ENCODE peak calls at places on chromosomes 11 and 22, in seven cellular contexts. One of them, this sample, is unnamed. For H3K9me3, the result is how much of the 10 kb centered on the place peaks cover.

GRCh38 chr11:102117472-102118113 is 7.3 kb downstream of the YAP1 start:
- DNase-seq in ovary: no peak
- DNase-seq in A549: no peak
- DNase-seq in testis: no peak
- DNase-seq in stomach: no peak
- DNase-seq in cardiac muscle cell: no peak
- DNase-seq in pancreas: no peak
- DNase-seq in this sample: no peak

GRCh38 chr11:59429924-59430516 is 3.8 kb upstream of the OR5A2 start:
- DNase-seq in ovary: no peak
- DNase-seq in A549: peak
- DNase-seq in testis: peak
- DNase-seq in stomach: no peak
- DNase-seq in cardiac muscle cell: peak
- DNase-seq in pancreas: peak
- DNase-seq in this sample: peak

GRCh38 chr11:8863838-8864237 is 47.2 kb upstream of the AKIP1 start:
- DNase-seq in ovary: no peak
- DNase-seq in A549: no peak
- DNase-seq in testis: no peak
- DNase-seq in stomach: no peak
- DNase-seq in cardiac muscle cell: no peak
- DNase-seq in pancreas: no peak
- DNase-seq in this sample: no peak

GRCh38 chr11:113475160-113475761 is at the start of gene DRD2:
- DNase-seq in ovary: no peak
- DNase-seq in A549: no peak
- DNase-seq in testis: no peak
- DNase-seq in stomach: no peak
- DNase-seq in cardiac muscle cell: peak
- DNase-seq in pancreas: no peak
- DNase-seq in this sample: peak

GRCh38 chr11:112321521-112322172 is 61.0 kb upstream of the PLET1 start:
- DNase-seq in ovary: peak
- DNase-seq in A549: peak
- DNase-seq in testis: no peak
- DNase-seq in stomach: peak
- DNase-seq in cardiac muscle cell: no peak
- DNase-seq in pancreas: peak
- DNase-seq in this sample: peak

GRCh38 chr11:19673924-19674390 is 38.7 kb upstream of the NAV2 start:
- DNase-seq in ovary: peak
- DNase-seq in A549: no peak
- DNase-seq in testis: peak
- DNase-seq in stomach: no peak
- DNase-seq in cardiac muscle cell: peak
- DNase-seq in pancreas: no peak
- DNase-seq in this sample: peak

GRCh38 chr22:45554040-45554406 is 51.3 kb downstream of the FBLN1 start:
- DNase-seq in ovary: peak
- DNase-seq in A549: no peak
- DNase-seq in testis: peak
- DNase-seq in stomach: no peak
- DNase-seq in cardiac muscle cell: no peak
- DNase-seq in pancreas: no peak
- DNase-seq in this sample: no peak

GRCh38 chr11:85590848-85591483 is 36.2 kb downstream of the DLG2 start:
- DNase-seq in ovary: no peak
- DNase-seq in A549: peak
- DNase-seq in testis: no peak
- DNase-seq in stomach: no peak
- DNase-seq in cardiac muscle cell: peak
- DNase-seq in pancreas: no peak
- DNase-seq in this sample: no peak

GRCh38 chr22:38412435-38413084 is 42.4 kb downstream of the KCNJ4 start:
- DNase-seq in ovary: no peak
- DNase-seq in A549: no peak
- DNase-seq in testis: peak
- DNase-seq in stomach: no peak
- DNase-seq in cardiac muscle cell: no peak
- DNase-seq in pancreas: peak
- DNase-seq in this sample: peak

GRCh38 chr22:22896601-22897000 is 9.0 kb downstream of the IGLL5 start:
- DNase-seq in ovary: no peak
- DNase-seq in A549: no peak
- DNase-seq in testis: no peak
- DNase-seq in stomach: no peak
- DNase-seq in cardiac muscle cell: no peak
- DNase-seq in pancreas: no peak
- DNase-seq in this sample: no peak

GRCh38 chr11:22690891-22691290 is 24.5 kb downstream of the GAS2 start:
- DNase-seq in ovary: no peak
- DNase-seq in A549: no peak
- DNase-seq in testis: no peak
- DNase-seq in stomach: no peak
- DNase-seq in cardiac muscle cell: no peak
- DNase-seq in pancreas: no peak
- DNase-seq in this sample: no peak

GRCh38 chr22:39197578-39197977 is 45.1 kb upstream of the CBX7 start:
- DNase-seq in ovary: peak
- DNase-seq in A549: no peak
- DNase-seq in testis: no peak
- DNase-seq in stomach: no peak
- DNase-seq in cardiac muscle cell: no peak
- DNase-seq in pancreas: no peak
- DNase-seq in this sample: no peak

GRCh38 chr11:110445428-110445827 is 15.7 kb downstream of the FDX1 start:
- DNase-seq in ovary: no peak
- DNase-seq in A549: no peak
- DNase-seq in testis: no peak
- DNase-seq in stomach: no peak
- DNase-seq in cardiac muscle cell: no peak
- DNase-seq in pancreas: no peak
- DNase-seq in this sample: no peak

GRCh38 chr11:22165087-22165486 is 27.8 kb upstream of the ANO5 start:
- DNase-seq in ovary: no peak
- DNase-seq in A549: no peak
- DNase-seq in testis: no peak
- DNase-seq in stomach: no peak
- DNase-seq in cardiac muscle cell: no peak
- DNase-seq in pancreas: no peak
- DNase-seq in this sample: no peak

GRCh38 chr11:61022311-61023085 is 51.0 kb downstream of the CD6 start:
- DNase-seq in ovary: no peak
- DNase-seq in A549: no peak
- DNase-seq in testis: no peak
- DNase-seq in stomach: no peak
- DNase-seq in cardiac muscle cell: no peak
- DNase-seq in pancreas: no peak
- DNase-seq in this sample: no peak

GRCh38 chr11:92962444-92962843 is 7.0 kb upstream of the MTNR1B start:
- DNase-seq in ovary: no peak
- DNase-seq in A549: no peak
- DNase-seq in testis: no peak
- DNase-seq in stomach: no peak
- DNase-seq in cardiac muscle cell: no peak
- DNase-seq in pancreas: no peak
- DNase-seq in this sample: no peak

GRCh38 chr22:23251445-23252093 is 71.3 kb downstream of the BCR start:
- DNase-seq in ovary: no peak
- DNase-seq in A549: peak
- DNase-seq in testis: no peak
- DNase-seq in stomach: peak
- DNase-seq in cardiac muscle cell: no peak
- DNase-seq in pancreas: peak
- DNase-seq in this sample: peak

GRCh38 chr22:21865041-21865440 is 2.4 kb downstream of the MAPK1 start:
- DNase-seq in ovary: peak
- DNase-seq in A549: no peak
- DNase-seq in testis: peak
- DNase-seq in stomach: peak
- DNase-seq in cardiac muscle cell: peak
- DNase-seq in pancreas: no peak
- DNase-seq in this sample: peak

GRCh38 chr11:103927535-103927934 is 108.9 kb upstream of the DDI1 start:
- DNase-seq in ovary: no peak
- DNase-seq in A549: peak
- DNase-seq in testis: no peak
- DNase-seq in stomach: no peak
- DNase-seq in cardiac muscle cell: peak
- DNase-seq in pancreas: no peak
- DNase-seq in this sample: no peak

GRCh38 chr22:31329029-31329428 is 17.1 kb downstream of the PATZ1 start:
- DNase-seq in ovary: no peak
- DNase-seq in A549: no peak
- DNase-seq in testis: no peak
- DNase-seq in stomach: no peak
- DNase-seq in cardiac muscle cell: no peak
- DNase-seq in pancreas: no peak
- DNase-seq in this sample: no peak

GRCh38 chr11:41534861-41535260 is 75.4 kb upstream of the LRRC4C start:
- DNase-seq in ovary: no peak
- DNase-seq in A549: no peak
- DNase-seq in testis: no peak
- DNase-seq in stomach: no peak
- DNase-seq in cardiac muscle cell: no peak
- DNase-seq in pancreas: no peak
- DNase-seq in this sample: no peak

GRCh38 chr11:41533761-41534160 is 74.3 kb upstream of the LRRC4C start:
- DNase-seq in ovary: no peak
- DNase-seq in A549: no peak
- DNase-seq in testis: no peak
- DNase-seq in stomach: no peak
- DNase-seq in cardiac muscle cell: no peak
- DNase-seq in pancreas: peak
- DNase-seq in this sample: no peak

GRCh38 chr11:41536001-41536568 is 76.6 kb upstream of the LRRC4C start:
- DNase-seq in ovary: no peak
- DNase-seq in A549: no peak
- DNase-seq in testis: no peak
- DNase-seq in stomach: no peak
- DNase-seq in cardiac muscle cell: no peak
- DNase-seq in pancreas: no peak
- DNase-seq in this sample: no peak

GRCh38 chr11:41527530-41527929 is 68.1 kb upstream of the LRRC4C start:
- DNase-seq in ovary: no peak
- DNase-seq in A549: no peak
- DNase-seq in testis: no peak
- DNase-seq in stomach: no peak
- DNase-seq in cardiac muscle cell: no peak
- DNase-seq in pancreas: no peak
- DNase-seq in this sample: no peak

DNA sequence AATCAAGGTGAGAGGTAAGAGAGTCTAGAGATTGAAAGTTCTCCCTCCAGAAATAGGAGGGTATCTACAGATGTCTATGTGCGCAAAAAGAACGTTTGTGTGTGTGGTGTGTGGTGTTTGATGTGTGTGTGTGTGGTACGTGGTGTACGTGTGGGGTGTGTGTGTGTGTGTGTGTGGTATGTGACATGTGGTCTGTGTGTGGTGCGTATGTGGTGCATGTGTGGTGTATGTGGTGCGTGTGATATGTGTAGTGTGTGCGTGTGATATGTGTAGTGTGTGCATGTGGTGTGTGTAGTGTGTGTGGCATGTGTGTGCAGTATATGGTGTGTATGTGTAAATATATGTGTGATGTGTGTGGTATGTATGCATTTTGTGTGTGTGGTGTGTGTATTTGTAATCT is 73.0 kb upstream of the LRRC4C start:
- DNase-seq in ovary: no peak
- DNase-seq in A549: no peak
- DNase-seq in testis: no peak
- DNase-seq in stomach: no peak
- DNase-seq in cardiac muscle cell: no peak
- DNase-seq in pancreas: no peak
- DNase-seq in this sample: no peak
- TF ChIP-seq CTCF in ovary: no peak
- TF ChIP-seq CTCF in A549: no peak
- TF ChIP-seq CTCF in testis: no peak
- TF ChIP-seq CTCF in stomach: no peak
- TF ChIP-seq CTCF in cardiac muscle cell: no peak
- TF ChIP-seq CTCF in pancreas: no peak
- TF ChIP-seq CTCF in this sample: no peak

GRCh38 chr11:74896311-74896710 is 52.6 kb downstream of the XRRA1 start:
- DNase-seq in ovary: no peak
- DNase-seq in A549: no peak
- DNase-seq in testis: no peak
- DNase-seq in stomach: no peak
- DNase-seq in cardiac muscle cell: no peak
- DNase-seq in pancreas: no peak
- DNase-seq in this sample: no peak
- H3K9me3 ChIP-seq in ovary: under half
- H3K9me3 ChIP-seq in A549: under half
- H3K9me3 ChIP-seq in testis: under half
- H3K9me3 ChIP-seq in stomach: under half
- H3K9me3 ChIP-seq in cardiac muscle cell: under half
- H3K9me3 ChIP-seq in pancreas: under half
- H3K9me3 ChIP-seq in this sample: under half

DNA sequence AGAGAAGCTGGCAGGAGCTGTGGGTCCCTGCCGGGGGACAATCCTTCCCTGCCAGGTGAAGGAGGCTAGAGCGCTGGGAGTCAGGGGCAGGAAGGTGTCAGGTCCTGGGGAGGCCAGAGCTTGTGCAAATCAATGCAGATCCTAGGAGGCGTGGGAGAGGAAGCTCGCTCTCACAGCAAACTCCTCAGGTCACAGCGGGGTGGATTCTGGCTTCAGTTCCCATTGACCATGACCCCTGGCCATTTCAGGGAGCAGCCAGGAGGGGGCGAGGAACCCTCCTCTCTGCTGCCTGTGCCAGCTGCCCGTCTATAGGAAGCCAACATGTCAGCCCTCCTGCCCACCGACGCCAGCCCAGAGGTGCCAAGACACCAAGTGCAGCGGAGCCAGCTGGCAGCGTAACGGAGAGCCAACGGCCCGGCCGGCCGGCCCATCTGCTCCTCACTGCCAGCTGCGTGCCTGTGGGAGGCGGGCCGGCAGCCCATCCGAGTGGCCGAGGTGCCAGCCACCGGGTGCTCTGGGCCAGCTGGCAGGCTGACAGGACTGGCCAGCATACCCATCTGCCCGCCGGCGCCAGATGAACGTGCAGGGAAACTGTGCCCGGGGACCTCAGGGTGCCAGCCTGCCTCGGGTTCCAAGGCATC is 374.9 kb downstream of the MIAT start:
- DNase-seq in ovary: peak
- DNase-seq in A549: no peak
- DNase-seq in testis: peak
- DNase-seq in stomach: no peak
- DNase-seq in cardiac muscle cell: peak
- DNase-seq in pancreas: peak
- DNase-seq in this sample: no peak
- TF ChIP-seq CTCF in ovary: no peak
- TF ChIP-seq CTCF in A549: no peak
- TF ChIP-seq CTCF in testis: no peak
- TF ChIP-seq CTCF in stomach: no peak
- TF ChIP-seq CTCF in cardiac muscle cell: peak
- TF ChIP-seq CTCF in pancreas: no peak
- TF ChIP-seq CTCF in this sample: no peak

DNA sequence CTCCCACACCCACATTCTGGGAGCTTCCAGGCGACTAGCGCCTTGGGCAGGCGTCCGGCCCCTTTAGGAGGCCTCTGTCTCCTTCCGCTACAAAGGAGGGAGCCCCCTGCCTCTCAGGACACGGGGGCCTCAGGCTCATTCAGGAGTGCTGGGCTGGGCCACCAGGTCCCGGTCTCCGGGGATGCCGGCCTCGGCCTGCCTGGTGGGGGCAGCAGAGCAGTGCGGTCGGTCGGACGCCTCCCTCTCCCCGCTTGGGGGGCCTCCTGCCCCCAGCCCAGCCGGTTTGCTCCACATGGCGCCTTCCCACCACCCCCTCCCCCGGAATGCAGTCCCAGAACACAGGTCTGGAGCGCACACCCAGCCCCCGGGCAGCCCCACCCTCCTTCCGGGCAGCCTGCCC is 21.9 kb downstream of the MRPL23 start:
- DNase-seq in ovary: no peak
- DNase-seq in A549: no peak
- DNase-seq in testis: no peak
- DNase-seq in stomach: no peak
- DNase-seq in cardiac muscle cell: no peak
- DNase-seq in pancreas: no peak
- DNase-seq in this sample: no peak
- H3K9me3 ChIP-seq in ovary: under half
- H3K9me3 ChIP-seq in A549: under half
- H3K9me3 ChIP-seq in testis: under half
- H3K9me3 ChIP-seq in stomach: under half
- H3K9me3 ChIP-seq in cardiac muscle cell: under half
- H3K9me3 ChIP-seq in pancreas: under half
- H3K9me3 ChIP-seq in this sample: under half

This sample was measured in adrenal gland.